ENCODE peak calls at places on chromosomes 3 and 15, in eight cellular contexts. One of them, this sample, is unnamed.

GRCh38 chr3:15291589-15292541 is 40.5 kb downstream of the SH3BP5 start:
- DNase-seq in lung: no peak
- DNase-seq in gastrocnemius medialis: no peak
- DNase-seq in heart left ventricle: no peak
- DNase-seq in right lobe of liver: no peak
- DNase-seq in psoas muscle: no peak
- DNase-seq in GM12878: peak; percentile 89
- DNase-seq in brain microvascular endothelial cell: no peak
- DNase-seq in this sample: no peak

GRCh38 chr15:33580526-33580925 is 269.8 kb downstream of the RYR3 start:
- DNase-seq in heart left ventricle: no peak
- DNase-seq in brain microvascular endothelial cell: no peak
- DNase-seq in lung: no peak
- DNase-seq in psoas muscle: no peak
- DNase-seq in gastrocnemius medialis: no peak
- DNase-seq in GM12878: no peak
- DNase-seq in right lobe of liver: no peak
- DNase-seq in this sample: no peak

GRCh38 chr15:58576657-58577056 is 144.9 kb downstream of the LIPC start:
- DNase-seq in GM12878: no peak
- DNase-seq in lung: no peak
- DNase-seq in brain microvascular endothelial cell: no peak
- DNase-seq in psoas muscle: no peak
- DNase-seq in heart left ventricle: no peak
- DNase-seq in gastrocnemius medialis: no peak
- DNase-seq in right lobe of liver: no peak
- DNase-seq in this sample: no peak

GRCh38 chr3:168581718-168582332 is 486.1 kb upstream of the GOLIM4 start:
- DNase-seq in brain microvascular endothelial cell: no peak
- DNase-seq in psoas muscle: no peak
- DNase-seq in lung: no peak
- DNase-seq in right lobe of liver: no peak
- DNase-seq in GM12878: no peak
- DNase-seq in gastrocnemius medialis: no peak
- DNase-seq in heart left ventricle: no peak
- DNase-seq in this sample: no peak

GRCh38 chr3:127690823-127691452 is 18.2 kb downstream of the ABTB1 start:
- DNase-seq in GM12878: no peak
- DNase-seq in psoas muscle: peak; percentile 61
- DNase-seq in gastrocnemius medialis: no peak
- DNase-seq in lung: no peak
- DNase-seq in right lobe of liver: peak; percentile 56
- DNase-seq in heart left ventricle: peak; percentile 56
- DNase-seq in brain microvascular endothelial cell: peak; percentile 77
- DNase-seq in this sample: peak; percentile 50

GRCh38 chr15:45376300-45376928 is 1.9 kb downstream of the GATM start:
- DNase-seq in heart left ventricle: no peak
- DNase-seq in brain microvascular endothelial cell: no peak
- DNase-seq in lung: no peak
- DNase-seq in right lobe of liver: no peak
- DNase-seq in psoas muscle: no peak
- DNase-seq in gastrocnemius medialis: no peak
- DNase-seq in GM12878: no peak
- DNase-seq in this sample: no peak

GRCh38 chr15:65416845-65417416 is 5.8 kb downstream of the IGDCC4 start:
- DNase-seq in heart left ventricle: peak; percentile 49
- DNase-seq in lung: no peak
- DNase-seq in brain microvascular endothelial cell: no peak
- DNase-seq in GM12878: no peak
- DNase-seq in psoas muscle: peak; percentile 87
- DNase-seq in gastrocnemius medialis: peak; percentile 56
- DNase-seq in right lobe of liver: no peak
- DNase-seq in this sample: no peak

GRCh38 chr3:107817076-107817475 is 273.8 kb downstream of the CD47 start:
- DNase-seq in GM12878: no peak
- DNase-seq in brain microvascular endothelial cell: no peak
- DNase-seq in lung: no peak
- DNase-seq in heart left ventricle: no peak
- DNase-seq in gastrocnemius medialis: no peak
- DNase-seq in psoas muscle: no peak
- DNase-seq in right lobe of liver: no peak
- DNase-seq in this sample: no peak

GRCh38 chr15:31051646-31052045 is 49.9 kb downstream of the TRPM1 start:
- DNase-seq in lung: no peak
- DNase-seq in gastrocnemius medialis: no peak
- DNase-seq in brain microvascular endothelial cell: no peak
- DNase-seq in GM12878: no peak
- DNase-seq in psoas muscle: no peak
- DNase-seq in heart left ventricle: no peak
- DNase-seq in right lobe of liver: no peak
- DNase-seq in this sample: no peak

GRCh38 chr3:56999547-56999946 is 60.9 kb upstream of the SPATA12 start:
- DNase-seq in right lobe of liver: no peak
- DNase-seq in heart left ventricle: no peak
- DNase-seq in brain microvascular endothelial cell: no peak
- DNase-seq in gastrocnemius medialis: no peak
- DNase-seq in lung: no peak
- DNase-seq in psoas muscle: no peak
- DNase-seq in GM12878: no peak
- DNase-seq in this sample: no peak

GRCh38 chr15:57479005-57479404 is 102.7 kb downstream of the CGNL1 start:
- DNase-seq in brain microvascular endothelial cell: no peak
- DNase-seq in gastrocnemius medialis: no peak
- DNase-seq in lung: no peak
- DNase-seq in heart left ventricle: no peak
- DNase-seq in GM12878: no peak
- DNase-seq in psoas muscle: no peak
- DNase-seq in right lobe of liver: no peak
- DNase-seq in this sample: no peak

GRCh38 chr3:14517601-14518431 is 22.3 kb downstream of the GRIP2 start:
- DNase-seq in gastrocnemius medialis: no peak
- DNase-seq in lung: no peak
- DNase-seq in brain microvascular endothelial cell: no peak
- DNase-seq in right lobe of liver: no peak
- DNase-seq in psoas muscle: peak; percentile 46
- DNase-seq in heart left ventricle: no peak
- DNase-seq in GM12878: no peak
- DNase-seq in this sample: no peak

GRCh38 chr3:139934557-139935070 is 371 bp upstream of the CLSTN2 start:
- DNase-seq in gastrocnemius medialis: peak; percentile 19
- DNase-seq in heart left ventricle: peak; percentile 82
- DNase-seq in GM12878: no peak
- DNase-seq in psoas muscle: peak; percentile 82
- DNase-seq in brain microvascular endothelial cell: peak; percentile 55
- DNase-seq in right lobe of liver: no peak
- DNase-seq in lung: no peak
- DNase-seq in this sample: no peak

GRCh38 chr3:134917631-134918030 is 122.6 kb downstream of the EPHB1 start:
- DNase-seq in gastrocnemius medialis: no peak
- DNase-seq in GM12878: no peak
- DNase-seq in lung: no peak
- DNase-seq in brain microvascular endothelial cell: no peak
- DNase-seq in psoas muscle: no peak
- DNase-seq in right lobe of liver: no peak
- DNase-seq in heart left ventricle: no peak
- DNase-seq in this sample: no peak

GRCh38 chr3:108404409-108404808 is 106.0 kb downstream of the MYH15 start:
- DNase-seq in brain microvascular endothelial cell: no peak
- DNase-seq in psoas muscle: no peak
- DNase-seq in GM12878: no peak
- DNase-seq in right lobe of liver: no peak
- DNase-seq in lung: no peak
- DNase-seq in heart left ventricle: no peak
- DNase-seq in gastrocnemius medialis: no peak
- DNase-seq in this sample: no peak

DNA sequence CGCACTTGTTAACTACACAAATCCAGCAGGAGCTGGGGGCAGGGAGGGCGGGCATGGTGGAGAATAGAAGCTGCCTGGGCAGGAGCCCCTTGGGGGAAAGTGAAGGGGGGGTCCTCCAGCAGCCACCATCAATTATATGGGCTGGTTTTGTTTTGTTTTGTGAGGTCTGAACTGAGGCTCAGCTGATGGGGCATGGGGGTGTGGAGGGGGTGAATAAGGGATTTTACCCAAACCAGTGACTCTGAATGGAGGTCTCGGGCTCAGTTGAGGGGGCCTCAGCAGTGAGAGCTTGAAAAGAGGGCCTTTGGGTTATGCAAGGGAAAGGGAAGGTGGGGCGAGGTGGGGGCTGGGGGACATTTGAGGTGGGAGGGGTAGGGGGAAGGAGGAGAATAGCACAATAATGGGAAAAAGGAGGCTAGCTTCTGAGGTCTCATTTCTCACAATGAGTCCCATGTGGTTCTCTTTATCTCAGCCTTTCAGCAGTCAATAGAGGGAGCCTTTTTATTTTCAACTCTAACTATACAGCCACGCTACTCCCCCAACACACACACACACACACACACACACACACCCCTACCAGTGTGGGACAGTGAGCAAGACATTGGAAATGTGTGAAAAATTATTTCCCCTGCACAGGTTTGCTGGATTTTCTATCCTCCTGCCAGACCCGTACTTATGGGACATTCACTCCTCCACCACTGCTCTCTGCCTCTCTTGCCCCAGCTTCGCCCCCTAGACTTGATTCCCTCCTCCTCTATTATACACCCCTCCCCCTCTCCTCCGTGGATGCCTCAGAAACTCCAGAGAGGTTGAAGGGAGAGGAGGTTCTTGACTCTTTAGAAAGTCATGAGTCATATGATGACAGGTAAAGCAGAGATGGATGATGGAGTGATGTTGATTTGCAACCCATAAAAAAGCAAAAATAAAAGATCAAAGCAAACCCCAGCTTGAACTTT is 96.0 kb downstream of the GTPBP8 start:
- DNase-seq in lung: no peak
- DNase-seq in GM12878: no peak
- DNase-seq in gastrocnemius medialis: no peak
- DNase-seq in heart left ventricle: no peak
- DNase-seq in psoas muscle: no peak
- DNase-seq in right lobe of liver: no peak
- DNase-seq in brain microvascular endothelial cell: no peak
- DNase-seq in this sample: no peak
- H3K27ac ChIP-seq in lung: no peak overlapping the region
- H3K27ac ChIP-seq in GM12878: no peak overlapping the region
- H3K27ac ChIP-seq in gastrocnemius medialis: no peak overlapping the region
- H3K27ac ChIP-seq in heart left ventricle: no peak overlapping the region
- H3K27ac ChIP-seq in psoas muscle: no peak overlapping the region
- H3K27ac ChIP-seq in right lobe of liver: no peak overlapping the region
- H3K27ac ChIP-seq in brain microvascular endothelial cell: no peak overlapping the region
- H3K27ac ChIP-seq in this sample: no peak overlapping the region

GRCh38 chr3:35908366-35909232 is 269.3 kb downstream of the ARPP21 start:
- DNase-seq in lung: peak; percentile 62
- DNase-seq in GM12878: peak; percentile 9
- DNase-seq in heart left ventricle: peak; percentile 54
- DNase-seq in right lobe of liver: peak; percentile 55
- DNase-seq in brain microvascular endothelial cell: peak; percentile 86
- DNase-seq in gastrocnemius medialis: no peak
- DNase-seq in psoas muscle: peak; percentile 65
- DNase-seq in this sample: peak; percentile 13
- TF ChIP-seq CTCF in lung: peak; percentile 43
- TF ChIP-seq CTCF in GM12878: peak; percentile 67
- TF ChIP-seq CTCF in heart left ventricle: peak; percentile 82
- TF ChIP-seq CTCF in right lobe of liver: peak; percentile 81
- TF ChIP-seq CTCF in brain microvascular endothelial cell: peak; percentile 85
- TF ChIP-seq CTCF in gastrocnemius medialis: peak; percentile 51
- TF ChIP-seq CTCF in psoas muscle: peak; percentile 80
- TF ChIP-seq CTCF in this sample: peak; percentile 79

GRCh38 chr3:188257384-188257961 is 103.5 kb downstream of the LPP start:
- DNase-seq in brain microvascular endothelial cell: no peak
- DNase-seq in GM12878: no peak
- DNase-seq in gastrocnemius medialis: no peak
- DNase-seq in psoas muscle: no peak
- DNase-seq in lung: no peak
- DNase-seq in heart left ventricle: no peak
- DNase-seq in right lobe of liver: no peak
- DNase-seq in this sample: no peak
- H3K27ac ChIP-seq in brain microvascular endothelial cell: peak overlapping the region; percentile 23
- H3K27ac ChIP-seq in GM12878: no peak overlapping the region
- H3K27ac ChIP-seq in gastrocnemius medialis: peak overlapping the region; percentile 94
- H3K27ac ChIP-seq in psoas muscle: peak overlapping the region; percentile 98
- H3K27ac ChIP-seq in lung: peak overlapping the region; percentile 38
- H3K27ac ChIP-seq in heart left ventricle: peak overlapping the region; percentile 44
- H3K27ac ChIP-seq in right lobe of liver: no peak overlapping the region
- H3K27ac ChIP-seq in this sample: no peak overlapping the region

GRCh38 chr3:7075901-7076300 is 215.0 kb downstream of the GRM7 start:
- DNase-seq in psoas muscle: no peak
- DNase-seq in GM12878: no peak
- DNase-seq in lung: no peak
- DNase-seq in gastrocnemius medialis: no peak
- DNase-seq in brain microvascular endothelial cell: no peak
- DNase-seq in right lobe of liver: no peak
- DNase-seq in heart left ventricle: no peak
- DNase-seq in this sample: no peak
- TF ChIP-seq CTCF in psoas muscle: no peak
- TF ChIP-seq CTCF in GM12878: no peak
- TF ChIP-seq CTCF in lung: no peak
- TF ChIP-seq CTCF in gastrocnemius medialis: no peak
- TF ChIP-seq CTCF in brain microvascular endothelial cell: no peak
- TF ChIP-seq CTCF in right lobe of liver: peak; percentile 37
- TF ChIP-seq CTCF in heart left ventricle: no peak
- TF ChIP-seq CTCF in this sample: peak; percentile 12

GRCh38 chr15:74780523-74780982 is 1.3 kb upstream of the CSK start:
- DNase-seq in brain microvascular endothelial cell: no peak
- DNase-seq in right lobe of liver: no peak
- DNase-seq in gastrocnemius medialis: no peak
- DNase-seq in lung: no peak
- DNase-seq in psoas muscle: no peak
- DNase-seq in GM12878: no peak
- DNase-seq in heart left ventricle: no peak
- DNase-seq in this sample: no peak
- H3K27ac ChIP-seq in brain microvascular endothelial cell: no peak overlapping the region
- H3K27ac ChIP-seq in right lobe of liver: peak overlapping the region; percentile 85
- H3K27ac ChIP-seq in gastrocnemius medialis: no peak overlapping the region
- H3K27ac ChIP-seq in lung: no peak overlapping the region
- H3K27ac ChIP-seq in psoas muscle: no peak overlapping the region
- H3K27ac ChIP-seq in GM12878: peak overlapping the region; percentile 93
- H3K27ac ChIP-seq in heart left ventricle: no peak overlapping the region
- H3K27ac ChIP-seq in this sample: peak overlapping the region; percentile 83

This sample was measured in RWPE1.